ENCODE peak calls at places on chromosomes 1 and 21, in five cellular contexts. K is non-pigmented ciliary epithelial cell, A is B cell, G is neural crest cell, Z is choroid plexus epithelial cell. X is an unnamed sample.

GRCh38 chr1:40651138-40651857 is 14.2 kb downstream of the RIMS3 start:
- DNase-seq in K (no peak), A (no peak), G (no peak), Z (no peak), X (no peak)

GRCh38 chr1:93446837-93447451 is 974 bp upstream of the FNBP1L start:
- DNase-seq in K (no peak), A (peak; percentile 26), G (no peak), Z (no peak), X (no peak)

GRCh38 chr1:39258925-39259244 is 54.4 kb downstream of the MACF1 start:
- DNase-seq in K (no peak), A (no peak), G (no peak), Z (no peak), X (no peak)

GRCh38 chr1:202994756-202995155 is 12.4 kb upstream of the TMEM183A start:
- DNase-seq in K (no peak), A (no peak), G (no peak), Z (no peak), X (no peak)

GRCh38 chr1:23150742-23151141 is 17.9 kb downstream of the LUZP1 start:
- DNase-seq in K (no peak), A (no peak), G (no peak), Z (no peak), X (no peak)

GRCh38 chr1:179917601-179918429 is 35.7 kb downstream of the TOR1AIP1 start:
- DNase-seq in K (no peak), A (no peak), G (no peak), Z (no peak), X (no peak)

GRCh38 chr1:15696956-15697521 is 12.9 kb downstream of the PLEKHM2 start:
- DNase-seq in K (no peak), A (peak; percentile 88), G (no peak), Z (no peak), X (no peak)

GRCh38 chr1:153791856-153792253 is 16.6 kb downstream of the SLC27A3 start:
- DNase-seq in K (no peak), A (peak; percentile 39), G (no peak), Z (peak; percentile 70), X (no peak)

GRCh38 chr1:31843506-31843905 is 27.7 kb upstream of the SPOCD1 start:
- DNase-seq in K (peak; percentile 17), A (no peak), G (no peak), Z (peak; percentile 32), X (no peak)

GRCh38 chr1:24009406-24009805 is 29.3 kb upstream of the SRSF10 start:
- DNase-seq in K (no peak), A (no peak), G (no peak), Z (peak; percentile 47), X (no peak)

GRCh38 chr1:80217377-80217986 is 1211.0 kb upstream of the ADGRL4 start:
- DNase-seq in K (peak; percentile 24), A (no peak), G (peak; percentile 16), Z (peak; percentile 79), X (peak; percentile 60)

GRCh38 chr1:32755810-32756159 is 53.2 kb upstream of the SYNC start:
- DNase-seq in K (no peak), A (no peak), G (no peak), Z (no peak), X (no peak)

GRCh38 chr1:111654839-111655238 is 35.2 kb downstream of the RAP1A start:
- DNase-seq in K (no peak), A (no peak), G (no peak), Z (no peak), X (no peak)

GRCh38 chr1:119046429-119047039 is 58.4 kb upstream of the TBX15 start:
- DNase-seq in K (peak; percentile 13), A (no peak), G (no peak), Z (peak; percentile 89), X (no peak)

GRCh38 chr1:151266821-151267220 is 12.3 kb downstream of the PSMD4 start:
- DNase-seq in K (no peak), A (no peak), G (no peak), Z (no peak), X (no peak)

GRCh38 chr21:20720623-20721022 is 277.6 kb upstream of the NCAM2 start:
- DNase-seq in K (peak; percentile 42), A (no peak), G (no peak), Z (peak; percentile 82), X (no peak)

X was measured in HEK293T.